ENCODE peak calls at places on chromosome 20, in ten cellular contexts. Z is heart left ventricle, E is GM12891, H is osteocyte, W is AG08395, D is NCI-H1105, J is NCI-H510A, V is RWPE1, S is epithelial cell of esophagus, C is pulmonary artery endothelial cell. A is an unnamed sample.

GRCh38 chr20:31494131-31494530 is 19.0 kb downstream of the REM1 start:
- DNase-seq in E (no peak), J (no peak), H (no peak), C (no peak), Z (no peak), D (no peak), W (peak), S (peak), V (peak), A (peak)

GRCh38 chr20:50344232-50345071 is 153.8 kb downstream of the CEBPB start:
- DNase-seq in E (no peak), Z (peak), S (no peak), D (no peak), H (no peak), W (no peak), J (no peak), C (no peak), V (no peak), A (no peak)

GRCh38 chr20:48544402-48545333 is 283.1 kb downstream of the PREX1 start:
- DNase-seq in J (no peak), C (no peak), S (no peak), V (no peak), D (no peak), H (no peak), E (no peak), Z (no peak), W (no peak), A (peak)

GRCh38 chr20:58705525-58705924 is 12.9 kb downstream of the NPEPL1 start:
- DNase-seq in V (no peak), H (peak), W (no peak), Z (no peak), C (no peak), J (no peak), E (no peak), S (no peak), D (no peak), A (no peak)

GRCh38 chr20:50744143-50744792 is 12.9 kb downstream of the PARD6B start:
- DNase-seq in S (peak), C (peak), D (no peak), J (no peak), W (peak), V (peak), Z (peak), H (peak), E (no peak), A (no peak)

GRCh38 chr20:976033-976432 is 26.1 kb downstream of the RSPO4 start:
- DNase-seq in V (no peak), W (no peak), Z (no peak), S (no peak), D (no peak), C (no peak), E (no peak), J (no peak), H (no peak), A (no peak)

GRCh38 chr20:25296094-25297093 is 48.5 kb downstream of the PYGB start:
- DNase-seq in Z (no peak), S (peak), E (peak), H (no peak), W (peak), D (no peak), J (no peak), V (no peak), C (no peak), A (no peak)

GRCh38 chr20:49657118-49657901 is 56.4 kb downstream of the B4GALT5 start:
- DNase-seq in W (peak), V (no peak), S (no peak), C (no peak), J (no peak), E (no peak), Z (no peak), D (no peak), H (no peak), A (no peak)

GRCh38 chr20:63693975-63694595 is 2.4 kb upstream of the TNFRSF6B start:
- DNase-seq in S (no peak), D (no peak), V (no peak), H (no peak), Z (no peak), E (no peak), W (no peak), J (no peak), C (no peak), A (no peak)

GRCh38 chr20:46699651-46700359 is 9.6 kb upstream of the SLC2A10 start:
- DNase-seq in H (no peak), V (peak), E (no peak), C (no peak), J (no peak), W (peak), S (peak), Z (no peak), D (no peak), A (no peak)

GRCh38 chr20:925516-925915 is 9.4 kb upstream of the ANGPT4 start:
- DNase-seq in D (no peak), S (no peak), Z (no peak), V (no peak), J (no peak), C (no peak), H (no peak), W (no peak), E (no peak), A (no peak)

GRCh38 chr20:16350465-16350864 is 222.8 kb downstream of the KIF16B start:
- DNase-seq in V (peak), J (no peak), D (no peak), H (no peak), S (peak), E (no peak), Z (no peak), W (peak), C (no peak), A (no peak)

GRCh38 chr20:63397155-63397843 is 36.1 kb upstream of the CHRNA4 start:
- DNase-seq in S (no peak), C (no peak), Z (no peak), D (no peak), E (no peak), V (no peak), H (no peak), J (no peak), W (no peak), A (no peak)

GRCh38 chr20:62754991-62755356 is 41.3 kb upstream of the MRGBP start:
- DNase-seq in C (no peak), W (no peak), V (no peak), D (no peak), E (no peak), J (no peak), S (no peak), Z (no peak), H (no peak), A (no peak)

GRCh38 chr20:3044336-3044965 is 1.0 kb downstream of the GNRH2 start:
- DNase-seq in H (no peak), C (no peak), W (no peak), V (no peak), J (no peak), S (no peak), Z (no peak), E (no peak), D (no peak), A (no peak)